ENCODE peak calls at places on chromosome 19, in ten cellular contexts. X, J, A, V, K, M, D, L, R and Z are unnamed samples.

GRCh38 chr19:19382118-19382517 is 23.4 kb upstream of the GATAD2A start:
- DNase-seq in X (no peak), J (no peak), A (no peak), V (no peak), K (peak; percentile 72), M (peak; percentile 54), D (no peak), L (no peak), R (no peak), Z (no peak)

GRCh38 chr19:33797821-33798633 is 1.4 kb downstream of the KCTD15 start:
- DNase-seq in X (no peak), J (no peak), A (no peak), V (no peak), K (peak; percentile 84), M (no peak), D (peak; percentile 62), L (peak; percentile 79), R (peak; percentile 69), Z (no peak)

GRCh38 chr19:17226002-17226933 is at the start of gene OCEL1:
- DNase-seq in X (peak; percentile 99), J (peak; percentile 98), A (peak; percentile 99), V (peak; percentile 100), K (peak; percentile 98), M (peak; percentile 98), D (peak; percentile 98), L (peak; percentile 100), R (peak; percentile 99), Z (peak; percentile 100)

GRCh38 chr19:45790942-45791341 is 1.7 kb downstream of the DMWD start:
- DNase-seq in X (no peak), J (no peak), A (no peak), V (no peak), K (no peak), M (peak; percentile 80), D (no peak), L (no peak), R (no peak), Z (no peak)

GRCh38 chr19:50702870-50703829 is 16.5 kb downstream of the SHANK1 start:
- DNase-seq in X (no peak), J (no peak), A (no peak), V (no peak), K (no peak), M (peak; percentile 44), D (no peak), L (no peak), R (no peak), Z (no peak)

GRCh38 chr19:18743281-18743825 is 47.8 kb downstream of the COMP start:
- DNase-seq in X (peak; percentile 81), J (no peak), A (no peak), V (peak; percentile 82), K (peak; percentile 81), M (no peak), D (no peak), L (peak; percentile 79), R (peak; percentile 62), Z (no peak)

GRCh38 chr19:11970174-11970573 is 5.3 kb downstream of the ZNF763 start:
- DNase-seq in X (no peak), J (no peak), A (no peak), V (no peak), K (no peak), M (no peak), D (no peak), L (no peak), R (no peak), Z (no peak)

GRCh38 chr19:43790587-43790986 is 9.8 kb upstream of the KCNN4 start:
- DNase-seq in X (no peak), J (no peak), A (no peak), V (no peak), K (no peak), M (no peak), D (no peak), L (no peak), R (no peak), Z (no peak)

GRCh38 chr19:17411801-17412200 is 6.4 kb upstream of the BST2 start:
- DNase-seq in X (no peak), J (no peak), A (no peak), V (no peak), K (no peak), M (no peak), D (no peak), L (no peak), R (no peak), Z (no peak)

GRCh38 chr19:38733241-38733492 is 11.1 kb downstream of the CAPN12 start:
- DNase-seq in X (no peak), J (no peak), A (no peak), V (no peak), K (peak; percentile 31), M (no peak), D (no peak), L (no peak), R (no peak), Z (no peak)
- H3K4me1 ChIP-seq in X (peaks cover 61% of the 10 kb centered on the region), J (peaks cover 5% of the 10 kb centered on the region), A (no peaks in the 10 kb centered on the region), V (peaks cover 56% of the 10 kb centered on the region), K (no peaks in the 10 kb centered on the region), M (peaks cover 73% of the 10 kb centered on the region), D (peaks cover 20% of the 10 kb centered on the region), L (peaks cover 70% of the 10 kb centered on the region), R (no peaks in the 10 kb centered on the region), Z (peaks cover 52% of the 10 kb centered on the region)

GRCh38 chr19:6276447-6276846 is 3.3 kb downstream of the MLLT1 start:
- DNase-seq in X (peak; percentile 87), J (peak; percentile 72), A (no peak), V (no peak), K (peak; percentile 53), M (no peak), D (no peak), L (peak; percentile 53), R (peak; percentile 80), Z (peak; percentile 88)
- H3K4me1 ChIP-seq in X (peaks cover 82% of the 10 kb centered on the region), J (peaks cover 69% of the 10 kb centered on the region), A (peaks cover 24% of the 10 kb centered on the region), V (peaks cover 76% of the 10 kb centered on the region), K (peaks cover 13% of the 10 kb centered on the region), M (peaks cover 78% of the 10 kb centered on the region), D (peaks cover 32% of the 10 kb centered on the region), L (peaks cover 83% of the 10 kb centered on the region), R (peaks cover 21% of the 10 kb centered on the region), Z (peaks cover 84% of the 10 kb centered on the region)

GRCh38 chr19:38676878-38677646 is 29.6 kb downstream of the ACTN4 start:
- DNase-seq in X (no peak), J (no peak), A (no peak), V (no peak), K (no peak), M (peak; percentile 51), D (no peak), L (no peak), R (no peak), Z (no peak)

GRCh38 chr19:38679839-38680238 is 32.4 kb downstream of the ACTN4 start:
- DNase-seq in X (no peak), J (no peak), A (no peak), V (no peak), K (no peak), M (no peak), D (no peak), L (no peak), R (no peak), Z (no peak)

GRCh38 chr19:38676023-38676877 is 28.8 kb downstream of the ACTN4 start:
- DNase-seq in X (no peak), J (no peak), A (no peak), V (no peak), K (no peak), M (peak; percentile 80), D (no peak), L (no peak), R (no peak), Z (no peak)

GRCh38 chr19:38678217-38678890 is 30.9 kb downstream of the ACTN4 start:
- DNase-seq in X (no peak), J (no peak), A (no peak), V (no peak), K (no peak), M (peak; percentile 47), D (no peak), L (no peak), R (no peak), Z (no peak)

GRCh38 chr19:38678891-38679494 is 31.5 kb downstream of the ACTN4 start:
- DNase-seq in X (no peak), J (no peak), A (no peak), V (no peak), K (no peak), M (no peak), D (peak; percentile 60), L (no peak), R (no peak), Z (no peak)
- H3K4me1 ChIP-seq in X (peaks cover 98% of the 10 kb centered on the region), J (peaks cover 56% of the 10 kb centered on the region), A (peaks cover 9% of the 10 kb centered on the region), V (peaks cover 96% of the 10 kb centered on the region), K (peaks cover 18% of the 10 kb centered on the region), M (peaks cover 97% of the 10 kb centered on the region), D (peaks cover 58% of the 10 kb centered on the region), L (peaks cover 100% of the 10 kb centered on the region), R (peaks cover 5% of the 10 kb centered on the region), Z (peaks cover 88% of the 10 kb centered on the region)

DNA sequence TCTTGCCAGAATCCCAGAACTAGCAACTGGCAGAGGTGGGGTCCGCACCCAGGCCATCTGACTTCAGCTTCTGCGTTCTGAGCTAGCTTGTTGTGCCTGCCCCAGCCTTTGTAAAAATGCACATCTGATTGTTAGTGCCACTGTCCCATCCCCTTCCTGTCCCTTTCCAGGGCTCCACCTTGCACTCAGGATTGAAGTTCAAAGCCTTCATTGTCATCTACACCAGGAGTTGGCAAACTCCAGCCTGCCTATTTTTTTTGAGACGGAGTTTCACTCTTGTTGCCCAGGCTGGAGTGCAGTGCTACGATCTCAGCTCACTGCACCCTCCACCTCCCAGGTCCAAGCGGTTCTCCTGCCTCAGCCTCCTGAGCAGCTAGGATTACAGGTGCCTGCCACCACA is 2.9 kb downstream of the THOP1 start:
- DNase-seq in X (no peak), J (no peak), A (no peak), V (no peak), K (no peak), M (no peak), D (no peak), L (no peak), R (no peak), Z (no peak)
- H3K4me1 ChIP-seq in X (peaks cover 24% of the 10 kb centered on the region), J (peaks cover 9% of the 10 kb centered on the region), A (peaks cover 87% of the 10 kb centered on the region), V (peaks cover 25% of the 10 kb centered on the region), K (peaks cover 4% of the 10 kb centered on the region), M (peaks cover 30% of the 10 kb centered on the region), D (peaks cover 5% of the 10 kb centered on the region), L (peaks cover 35% of the 10 kb centered on the region), R (peaks cover 5% of the 10 kb centered on the region), Z (peaks cover 35% of the 10 kb centered on the region)

GRCh38 chr19:55391702-55392615 is 6.2 kb downstream of the RPL28 start:
- DNase-seq in X (no peak), J (no peak), A (no peak), V (no peak), K (no peak), M (no peak), D (no peak), L (no peak), R (no peak), Z (no peak)
- H3K4me1 ChIP-seq in X (peaks cover 28% of the 10 kb centered on the region), J (peaks cover 20% of the 10 kb centered on the region), A (peaks cover 11% of the 10 kb centered on the region), V (peaks cover 28% of the 10 kb centered on the region), K (peaks cover 16% of the 10 kb centered on the region), M (peaks cover 27% of the 10 kb centered on the region), D (peaks cover 17% of the 10 kb centered on the region), L (peaks cover 41% of the 10 kb centered on the region), R (peaks cover 9% of the 10 kb centered on the region), Z (peaks cover 34% of the 10 kb centered on the region)

DNA sequence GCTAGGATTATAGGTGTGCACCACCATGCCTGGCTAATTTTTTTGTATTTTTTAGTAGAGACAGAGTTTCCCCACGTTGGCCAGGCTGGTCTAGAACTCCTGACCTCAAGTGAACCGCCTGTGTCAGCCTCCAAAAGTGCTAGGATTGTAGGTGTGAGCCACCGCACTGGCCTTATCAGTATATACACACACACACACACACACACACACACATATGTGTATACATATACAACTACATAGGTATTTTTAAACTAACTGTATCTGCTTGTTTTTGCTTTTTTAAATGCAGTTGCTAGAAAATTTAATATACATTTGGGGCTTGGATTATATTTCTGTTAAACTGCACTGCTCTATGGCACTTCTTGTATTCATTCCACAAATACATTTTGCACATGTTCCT is 3.1 kb downstream of the CARD8 start:
- DNase-seq in X (no peak), J (no peak), A (no peak), V (no peak), K (no peak), M (no peak), D (no peak), L (no peak), R (no peak), Z (no peak)
- H3K4me1 ChIP-seq in X (peaks cover 24% of the 10 kb centered on the region), J (peaks cover 9% of the 10 kb centered on the region), A (peaks cover 69% of the 10 kb centered on the region), V (peaks cover 72% of the 10 kb centered on the region), K (peaks cover 6% of the 10 kb centered on the region), M (peaks cover 80% of the 10 kb centered on the region), D (peaks cover 2% of the 10 kb centered on the region), L (peaks cover 65% of the 10 kb centered on the region), R (no peaks in the 10 kb centered on the region), Z (peaks cover 17% of the 10 kb centered on the region)